ENCODE peak calls at places on chromosomes 5 and 9, in four cellular contexts. T, E, X and F are unnamed samples.
A peak's percentile ranks its signal among the peaks of the same experiment; 100 is the strongest.

GRCh38 chr5:137179203-137179602 is 319.9 kb downstream of the SPOCK1 start:
- DNase-seq in T (no peak), E (no peak), X (no peak), F (no peak)

GRCh38 chr5:56164371-56164770 is 68.8 kb downstream of the ANKRD55 start:
- DNase-seq in T (no peak), E (peak; percentile 40), X (no peak), F (no peak)

GRCh38 chr5:150503977-150504620 is 3.8 kb upstream of the NDST1 start:
- DNase-seq in T (no peak), E (no peak), X (no peak), F (no peak)

GRCh38 chr9:69376651-69377050 is 51.6 kb downstream of the ENTREP1 start:
- DNase-seq in T (no peak), E (peak; percentile 61), X (no peak), F (no peak)

GRCh38 chr5:104800440-104801048 is 1238.0 kb upstream of the NUDT12 start:
- DNase-seq in T (no peak), E (no peak), X (no peak), F (no peak)

GRCh38 chr9:114497727-114498382 is 7.4 kb downstream of the WHRN start:
- DNase-seq in T (no peak), E (no peak), X (no peak), F (no peak)

GRCh38 chr9:16032799-16033198 is 480.0 kb downstream of the CCDC171 start:
- DNase-seq in T (no peak), E (no peak), X (no peak), F (no peak)

GRCh38 chr9:23541976-23542375 is 284.1 kb downstream of the ELAVL2 start:
- DNase-seq in T (no peak), E (no peak), X (no peak), F (no peak)